ENCODE peak calls at places on chromosomes 6 and 20, in eight cellular contexts. R is Peyer's patch, W is IMR-90, F is adrenal gland, T is psoas muscle, D is OCI-LY7, L is heart left ventricle, P is fibroblast of lung. Y is an unnamed sample.
A peak's percentile ranks its signal among the peaks of the same experiment; 100 is the strongest.

GRCh38 chr20:37615507-37616425 is 78.1 kb upstream of the CTNNBL1 start:
- DNase-seq in F (peak; percentile 82), L (no peak), T (no peak), W (no peak), D (peak; percentile 64), R (peak; percentile 77), P (peak; percentile 25), Y (no peak)

GRCh38 chr6:159969204-159969912 is 476 bp downstream of the IGF2R start:
- DNase-seq in W (peak; percentile 17), R (peak; percentile 62), L (peak; percentile 48), P (no peak), F (no peak), D (peak; percentile 35), T (peak; percentile 76), Y (peak; percentile 59)

GRCh38 chr6:126127662-126128061 is 141.3 kb downstream of the TRMT11 start:
- DNase-seq in T (no peak), P (peak; percentile 28), W (no peak), D (no peak), R (no peak), F (no peak), L (no peak), Y (no peak)

GRCh38 chr20:37204056-37204455 is 24.7 kb upstream of the MROH8 start:
- DNase-seq in W (no peak), P (no peak), L (no peak), R (no peak), T (no peak), D (no peak), F (peak; percentile 51), Y (no peak)

GRCh38 chr6:161482517-161482903 is 208.6 kb upstream of the AGPAT4 start:
- DNase-seq in F (no peak), D (no peak), P (peak; percentile 49), L (no peak), T (no peak), W (no peak), R (no peak), Y (no peak)

GRCh38 chr6:161374971-161375873 is 101.4 kb upstream of the AGPAT4 start:
- DNase-seq in R (peak; percentile 82), D (no peak), P (peak; percentile 76), L (peak; percentile 59), T (peak; percentile 81), W (no peak), F (peak; percentile 81), Y (no peak)

GRCh38 chr20:24629668-24630067 is 160.2 kb downstream of the SYNDIG1 start:
- DNase-seq in W (no peak), T (no peak), F (peak; percentile 63), L (no peak), R (no peak), P (no peak), D (no peak), Y (no peak)

GRCh38 chr6:165439928-165440554 is 130.6 kb upstream of the C6orf118 start:
- DNase-seq in R (no peak), L (no peak), D (peak; percentile 4), T (no peak), F (no peak), W (peak; percentile 73), P (peak; percentile 75), Y (no peak)

GRCh38 chr6:43070028-43070632 is 6.0 kb upstream of the PTK7 start:
- DNase-seq in W (peak; percentile 76), P (peak; percentile 87), F (no peak), L (no peak), D (peak; percentile 73), T (no peak), R (no peak), Y (no peak)

GRCh38 chr20:4563534-4563933 is 158.2 kb upstream of the PRND start:
- DNase-seq in F (no peak), W (peak; percentile 80), T (no peak), P (peak; percentile 73), D (no peak), L (no peak), R (no peak), Y (no peak)
- TF ChIP-seq CTCF in F (peak; percentile 4), W (peak; percentile 41), T (no peak), P (no peak), D (no peak), L (no peak), R (no peak), Y (no peak)

DNA sequence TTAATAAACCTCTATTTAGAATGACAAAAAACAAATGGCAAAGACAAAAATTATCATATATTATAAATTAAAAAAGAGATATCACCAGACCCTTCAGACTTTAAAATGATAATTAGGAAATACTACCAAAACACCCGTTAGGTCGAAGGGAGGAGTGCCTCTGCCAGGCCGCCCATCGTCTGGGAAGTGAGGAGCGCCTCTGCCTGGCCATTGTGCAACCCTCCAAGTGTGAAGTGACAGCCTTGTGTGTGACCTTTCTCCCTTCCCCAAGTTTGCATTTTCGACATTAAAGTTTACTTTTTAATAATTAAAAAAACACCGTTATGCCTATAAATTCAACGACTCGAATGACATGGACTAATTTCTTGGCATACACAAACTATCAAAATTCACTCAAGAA is 64.5 kb upstream of the TASP1 start:
- DNase-seq in T (no peak), L (no peak), W (no peak), R (no peak), F (no peak), P (no peak), D (no peak), Y (no peak)
- TF ChIP-seq CTCF in T (no peak), L (no peak), W (no peak), R (no peak), F (no peak), P (no peak), D (no peak), Y (no peak)

DNA sequence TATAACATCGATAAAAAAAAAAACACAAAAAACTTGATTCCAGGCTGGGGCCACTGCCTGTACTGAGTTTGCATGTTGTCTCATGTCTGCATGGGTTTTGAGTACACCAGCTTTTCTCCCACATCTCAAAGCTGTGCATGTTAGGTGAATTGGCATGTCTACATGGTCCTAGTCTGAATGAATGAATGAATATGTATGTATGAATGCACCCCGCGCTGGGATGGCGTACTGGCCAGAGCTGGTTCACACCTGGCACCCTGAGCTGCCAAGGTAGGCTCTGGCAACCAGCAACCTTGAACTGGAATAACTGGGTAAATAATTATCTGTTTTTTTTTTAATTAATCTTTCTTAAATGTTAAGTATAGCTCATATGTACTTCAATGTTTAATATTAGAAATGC is 131.0 kb downstream of the MAN1A1 start:
- DNase-seq in P (no peak), L (no peak), R (no peak), D (no peak), W (no peak), T (no peak), F (no peak), Y (no peak)
- TF ChIP-seq CTCF in P (no peak), L (no peak), R (no peak), D (no peak), W (no peak), T (no peak), F (no peak), Y (no peak)

GRCh38 chr6:23637296-23637695 is 488.7 kb upstream of the NRSN1 start:
- DNase-seq in R (no peak), P (no peak), T (no peak), W (no peak), D (no peak), L (no peak), F (no peak), Y (no peak)
- TF ChIP-seq CTCF in R (no peak), P (no peak), T (no peak), W (no peak), D (no peak), L (no peak), F (no peak), Y (no peak)

GRCh38 chr20:17570347-17571152 is 675 bp downstream of the DSTN start:
- DNase-seq in F (peak; percentile 90), L (peak; percentile 62), D (peak; percentile 46), W (peak; percentile 33), T (peak; percentile 50), R (peak; percentile 72), P (peak; percentile 53), Y (no peak)
- TF ChIP-seq CTCF in F (no peak), L (peak; percentile 15), D (peak; percentile 58), W (peak; percentile 19), T (no peak), R (no peak), P (no peak), Y (no peak)

DNA sequence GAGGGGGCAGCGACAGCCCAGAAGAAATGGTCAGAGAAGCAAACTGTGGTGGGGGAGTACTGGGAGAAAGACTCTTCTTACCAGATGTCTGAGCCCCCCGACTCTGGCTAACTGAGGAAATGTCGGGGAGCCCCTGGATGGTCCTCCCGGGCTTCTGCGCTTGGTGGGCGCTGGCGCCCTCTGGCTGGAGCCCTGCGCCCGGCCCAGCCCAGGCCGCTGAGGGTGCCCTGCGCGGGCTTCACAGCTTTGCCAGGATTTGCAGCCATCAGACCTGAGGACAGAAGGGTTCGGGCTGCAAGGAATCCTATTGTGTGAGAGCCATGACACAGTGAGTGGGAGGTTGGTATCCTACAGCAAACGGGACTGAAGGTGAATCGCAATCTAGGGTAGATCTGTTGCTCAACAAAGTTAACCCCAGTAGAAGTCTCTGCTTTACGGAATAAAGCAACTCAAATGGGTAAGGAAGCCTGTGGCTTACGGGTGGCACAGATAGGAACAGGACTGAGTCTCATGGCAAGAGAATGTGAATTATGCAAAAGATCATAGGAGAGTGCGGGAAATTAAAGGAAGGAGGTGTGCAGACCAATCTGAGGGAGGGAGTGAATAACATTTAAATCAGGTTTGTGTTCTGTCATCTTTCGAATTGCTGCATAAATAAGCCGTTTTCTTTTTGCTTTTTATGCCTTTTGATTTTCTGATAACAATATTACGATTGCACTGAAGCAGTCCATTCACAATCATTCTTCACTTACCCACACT is 719 bp upstream of the RCAN2 start:
- DNase-seq in W (peak; percentile 1), L (peak; percentile 68), F (peak; percentile 73), D (peak; percentile 39), P (peak; percentile 18), T (peak; percentile 68), R (peak; percentile 55), Y (no peak)
- TF ChIP-seq CTCF in W (peak; percentile 40), L (peak; percentile 85), F (peak; percentile 46), D (peak; percentile 79), P (peak; percentile 71), T (peak; percentile 75), R (peak; percentile 45), Y (no peak)

GRCh38 chr6:163834226-163834970 is 419.9 kb downstream of the QKI start:
- DNase-seq in L (no peak), R (no peak), W (no peak), D (no peak), T (no peak), F (no peak), P (no peak), Y (no peak)

GRCh38 chr6:163828038-163828790 is 413.7 kb downstream of the QKI start:
- DNase-seq in W (peak; percentile 35), F (no peak), L (no peak), T (peak; percentile 72), P (no peak), R (no peak), D (no peak), Y (no peak)

GRCh38 chr6:163830641-163831040 is 416.1 kb downstream of the QKI start:
- DNase-seq in D (no peak), T (no peak), L (no peak), P (no peak), W (no peak), F (no peak), R (no peak), Y (no peak)

GRCh38 chr6:163835772-163836171 is 421.3 kb downstream of the QKI start:
- DNase-seq in R (no peak), W (no peak), F (no peak), D (no peak), T (no peak), L (no peak), P (no peak), Y (no peak)

GRCh38 chr6:163831736-163832135 is 417.2 kb downstream of the QKI start:
- DNase-seq in R (no peak), W (no peak), D (no peak), F (no peak), T (no peak), L (no peak), P (no peak), Y (no peak)
- TF ChIP-seq CTCF in R (no peak), W (no peak), D (no peak), F (no peak), T (no peak), L (no peak), P (no peak), Y (no peak)

Y was measured in activated B cell treated with CpG ODN at 0.5 μM for 24 hours.